ENCODE peak calls at places on chromosomes 5 and 9, in ten cellular contexts. H, Q, F, M, N, X, L, G, U and E are unnamed samples.

GRCh38 chr9:122374885-122375420 is 4.1 kb downstream of the PTGS1 start:
- DNase-seq in G (no peak), Q (peak), N (peak), U (no peak), M (no peak), H (peak), F (peak), X (peak), L (no peak), E (peak)

GRCh38 chr9:78298046-78298511 is 1.2 kb downstream of the PSAT1 start:
- DNase-seq in G (no peak), F (no peak), N (no peak), X (no peak), U (no peak), M (no peak), L (peak), Q (no peak), H (no peak), E (peak)

GRCh38 chr5:50699737-50700136 is 33.3 kb downstream of the PARP8 start:
- DNase-seq in F (no peak), G (no peak), M (no peak), H (no peak), Q (peak), L (no peak), X (no peak), N (no peak), U (no peak), E (no peak)

GRCh38 chr9:6997330-6997729 is 239.6 kb downstream of the KDM4C start:
- DNase-seq in N (no peak), X (no peak), M (no peak), F (no peak), Q (peak), U (no peak), G (no peak), L (no peak), H (no peak), E (no peak)

GRCh38 chr5:122078116-122078865 is at the start of gene LOX:
- DNase-seq in H (peak), F (peak), M (no peak), Q (peak), U (no peak), G (no peak), L (peak), N (peak), X (peak), E (peak)

GRCh38 chr5:107572800-107573368 is 97.9 kb downstream of the EFNA5 start:
- DNase-seq in X (peak), G (no peak), N (no peak), Q (no peak), U (no peak), M (no peak), F (no peak), L (no peak), H (no peak), E (no peak)

GRCh38 chr9:93680445-93681315 is 104.3 kb downstream of the PHF2 start:
- DNase-seq in Q (no peak), G (no peak), X (no peak), M (peak), L (no peak), N (no peak), U (no peak), H (peak), F (peak), E (peak)

GRCh38 chr9:1274334-1274733 is 224.2 kb downstream of the DMRT2 start:
- DNase-seq in N (no peak), U (no peak), L (no peak), F (no peak), G (no peak), X (no peak), H (no peak), M (no peak), Q (no peak), E (no peak)

GRCh38 chr5:157253547-157253946 is 12.4 kb upstream of the CYFIP2 start:
- DNase-seq in M (no peak), H (no peak), L (peak), X (peak), G (no peak), Q (peak), U (peak), F (no peak), N (peak), E (no peak)

GRCh38 chr9:87516222-87516930 is 18.7 kb downstream of the DAPK1 start:
- DNase-seq in U (no peak), Q (no peak), N (no peak), H (peak), G (no peak), M (no peak), F (peak), L (no peak), X (peak), E (peak)

GRCh38 chr5:107154598-107154997 is 516.1 kb downstream of the EFNA5 start:
- DNase-seq in M (no peak), Q (no peak), G (no peak), L (no peak), H (no peak), F (no peak), U (no peak), X (no peak), N (no peak), E (no peak)

GRCh38 chr9:96383165-96383939 is at the start of gene SLC35D2:
- DNase-seq in Q (peak), G (no peak), X (peak), N (peak), M (no peak), H (peak), F (peak), U (no peak), L (peak), E (no peak)

GRCh38 chr9:79104951-79105350 is 466.8 kb upstream of the TLE4 start:
- DNase-seq in G (no peak), N (no peak), M (no peak), L (no peak), H (no peak), Q (no peak), X (no peak), U (no peak), F (no peak), E (no peak)

GRCh38 chr5:180847053-180847452 is 14.0 kb downstream of the ZFP62 start:
- DNase-seq in Q (no peak), U (no peak), N (no peak), M (no peak), L (no peak), H (no peak), F (no peak), G (no peak), X (no peak), E (no peak)

GRCh38 chr5:39998518-39998917 is 573.7 kb upstream of the DAB2 start:
- DNase-seq in L (no peak), G (no peak), F (no peak), M (no peak), N (peak), H (no peak), U (no peak), Q (no peak), X (no peak), E (no peak)

GRCh38 chr5:90477073-90477472 is 2.4 kb downstream of the POLR3G start:
- DNase-seq in F (no peak), U (no peak), X (no peak), N (peak), L (no peak), M (no peak), H (no peak), G (no peak), Q (no peak), E (no peak)

GRCh38 chr9:91896513-91897121 is 53.4 kb downstream of the ROR2 start:
- DNase-seq in Q (peak), L (no peak), U (no peak), F (peak), M (no peak), N (peak), X (peak), H (no peak), G (no peak), E (no peak)

GRCh38 chr5:168931638-168932345 is 352.6 kb upstream of the PANK3 start:
- DNase-seq in X (peak), M (no peak), H (peak), U (no peak), L (no peak), G (no peak), N (no peak), Q (no peak), F (no peak), E (peak)

GRCh38 chr5:78320461-78320860 is 26.0 kb upstream of the AP3B1 start:
- DNase-seq in Q (peak), G (no peak), H (no peak), X (peak), N (peak), F (no peak), L (peak), U (peak), M (no peak), E (no peak)

GRCh38 chr5:33588654-33589372 is 148.0 kb downstream of the TARS1 start:
- DNase-seq in M (peak), N (no peak), H (no peak), F (no peak), Q (no peak), U (peak), X (no peak), G (no peak), L (peak), E (no peak)

GRCh38 chr5:75053286-75054109 is 1.1 kb upstream of the GCNT4 start:
- DNase-seq in H (peak), U (no peak), X (peak), M (peak), N (peak), F (peak), G (peak), L (peak), Q (peak), E (peak)

GRCh38 chr9:131621551-131622321 is 76.4 kb downstream of the PRRT1B start:
- DNase-seq in H (no peak), F (no peak), G (no peak), Q (no peak), L (no peak), M (no peak), U (no peak), X (no peak), N (no peak), E (no peak)

GRCh38 chr5:3518576-3518975 is 77.1 kb upstream of the IRX1 start:
- DNase-seq in L (no peak), M (no peak), N (no peak), F (no peak), U (no peak), G (no peak), Q (no peak), H (no peak), X (no peak), E (no peak)

GRCh38 chr9:127444921-127445850 is 6.0 kb downstream of the RPL12 start:
- DNase-seq in H (no peak), U (no peak), F (no peak), X (peak), L (peak), Q (peak), M (no peak), G (no peak), N (peak), E (no peak)

GRCh38 chr9:76887003-76887821 is 18.7 kb downstream of the PRUNE2 start:
- DNase-seq in L (no peak), N (peak), X (no peak), F (no peak), U (no peak), H (no peak), M (no peak), Q (no peak), G (no peak), E (no peak)

GRCh38 chr5:68460147-68460760 is 244.7 kb downstream of the PIK3R1 start:
- DNase-seq in U (peak), X (peak), H (peak), G (no peak), N (peak), L (peak), M (peak), F (no peak), Q (peak), E (no peak)

GRCh38 chr9:38276751-38277439 is 115.6 kb upstream of the ALDH1B1 start:
- DNase-seq in N (no peak), U (no peak), Q (no peak), H (no peak), M (no peak), L (no peak), F (no peak), G (no peak), X (no peak), E (peak)

GRCh38 chr5:177600458-177601018 is 606 bp downstream of the B4GALT7 start:
- DNase-seq in H (no peak), L (peak), F (no peak), M (no peak), X (peak), Q (peak), U (no peak), N (peak), G (no peak), E (no peak)

GRCh38 chr9:73548201-73548600 is 396.5 kb downstream of the ANXA1 start:
- DNase-seq in Q (no peak), L (no peak), X (no peak), H (no peak), M (no peak), N (peak), U (no peak), G (no peak), F (no peak), E (no peak)

GRCh38 chr9:134131471-134132207 is 4.2 kb upstream of the WDR5 start:
- DNase-seq in Q (no peak), U (no peak), G (no peak), H (no peak), X (no peak), M (no peak), F (no peak), N (no peak), L (no peak), E (no peak)

GRCh38 chr9:35827486-35827885 is 1.0 kb downstream of the FAM221B start:
- DNase-seq in Q (peak), G (no peak), X (peak), U (no peak), L (peak), N (peak), F (no peak), H (no peak), M (no peak), E (no peak)

GRCh38 chr5:133214153-133214820 is 162.5 kb downstream of the HSPA4 start:
- DNase-seq in N (no peak), Q (no peak), U (no peak), H (no peak), X (peak), G (no peak), F (no peak), M (no peak), L (no peak), E (no peak)

GRCh38 chr9:127862075-127863011 is 7.9 kb upstream of the ENG start:
- DNase-seq in Q (no peak), U (no peak), N (no peak), G (peak), H (peak), M (peak), L (no peak), X (no peak), F (peak), E (peak)

GRCh38 chr5:175386526-175386925 is 57.5 kb downstream of the DRD1 start:
- DNase-seq in G (no peak), X (no peak), Q (no peak), U (no peak), N (no peak), F (no peak), M (no peak), H (no peak), L (no peak), E (no peak)

GRCh38 chr5:180085837-180086236 is 14.3 kb upstream of the RNF130 start:
- DNase-seq in X (no peak), M (peak), H (no peak), L (no peak), Q (no peak), F (no peak), N (no peak), U (no peak), G (no peak), E (peak)

GRCh38 chr9:2053883-2054845 is 39.0 kb downstream of the SMARCA2 start:
- DNase-seq in X (peak), G (peak), N (peak), U (no peak), H (peak), M (peak), Q (peak), F (peak), L (no peak), E (no peak)

GRCh38 chr9:73077625-73078030 is 74.0 kb upstream of the ANXA1 start:
- DNase-seq in F (no peak), G (no peak), Q (no peak), M (no peak), L (no peak), X (no peak), U (no peak), N (no peak), H (no peak), E (no peak)

DNA sequence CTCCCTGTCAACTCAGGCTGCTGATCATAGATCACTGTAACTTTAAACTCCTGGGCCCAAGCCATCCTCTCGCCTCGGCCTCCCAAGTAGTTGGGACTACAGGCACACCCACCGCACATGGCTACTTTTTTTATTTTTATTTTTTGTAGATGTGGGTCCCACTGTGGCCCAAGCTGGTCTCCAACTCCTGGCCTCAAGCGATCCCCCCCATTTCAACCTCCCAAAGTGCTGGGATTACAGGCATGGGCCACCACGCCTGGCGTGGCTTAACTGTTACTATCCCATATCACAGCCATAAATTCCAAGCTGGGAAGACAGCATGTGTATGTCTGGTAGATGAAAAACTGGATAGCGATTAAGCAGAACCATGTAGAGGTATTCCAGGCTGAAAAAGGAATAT is 1.0 kb downstream of the HDAC3 start:
- DNase-seq in X (no peak), N (no peak), G (no peak), H (no peak), F (no peak), Q (no peak), M (no peak), L (no peak), U (no peak), E (no peak)
- H3K4me3 ChIP-seq in X (peak), N (peak), G (peak), H (no peak), F (no peak), Q (peak), M (peak), L (peak), U (peak), E (peak)

DNA sequence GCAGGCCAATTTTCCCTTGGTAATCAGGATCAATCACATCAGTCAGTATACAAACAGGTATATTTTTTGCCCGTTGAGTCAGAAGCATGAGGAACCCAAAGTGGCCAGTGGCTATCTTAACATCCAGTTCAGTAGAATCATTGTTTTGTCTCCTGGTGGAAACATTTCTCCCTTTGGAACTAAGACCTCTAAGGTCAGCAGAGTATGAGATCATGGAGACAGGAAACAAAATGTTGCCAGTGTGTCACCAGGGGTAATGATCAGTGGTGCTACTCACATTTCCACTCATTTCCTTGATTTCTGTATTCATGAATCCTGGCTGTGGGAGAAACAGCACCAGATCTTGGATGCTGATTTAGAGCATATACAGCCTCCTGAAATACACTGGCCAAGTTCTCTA is 553.0 kb downstream of the CSNK1G3 start:
- DNase-seq in X (no peak), Q (peak), F (no peak), L (peak), G (no peak), H (no peak), N (no peak), U (no peak), M (no peak), E (no peak)
- H3K4me3 ChIP-seq in X (no peak), Q (no peak), F (no peak), L (no peak), G (no peak), H (no peak), N (no peak), U (no peak), M (no peak), E (no peak)

GRCh38 chr5:58138791-58139190 is 321.1 kb downstream of the PLK2 start:
- DNase-seq in U (no peak), M (no peak), L (no peak), G (no peak), H (no peak), X (no peak), Q (no peak), F (no peak), N (no peak), E (no peak)

GRCh38 chr5:58136416-58136815 is 323.5 kb downstream of the PLK2 start:
- DNase-seq in M (no peak), X (no peak), G (no peak), F (no peak), L (no peak), Q (no peak), N (no peak), U (no peak), H (no peak), E (no peak)

GRCh38 chr5:58135571-58136335 is 324.1 kb downstream of the PLK2 start:
- DNase-seq in U (no peak), L (peak), X (peak), G (no peak), N (peak), Q (peak), M (no peak), H (no peak), F (no peak), E (no peak)

GRCh38 chr5:58133631-58134296 is 326.1 kb downstream of the PLK2 start:
- DNase-seq in X (peak), H (no peak), G (no peak), M (no peak), N (peak), L (peak), U (no peak), F (no peak), Q (peak), E (no peak)
- H3K4me3 ChIP-seq in X (no peak), H (no peak), G (no peak), M (no peak), N (no peak), L (peak), U (no peak), F (no peak), Q (no peak), E (no peak)

GRCh38 chr5:172414618-172415599 is 39.4 kb downstream of the SH3PXD2B start:
- DNase-seq in H (no peak), U (no peak), X (peak), G (no peak), F (peak), N (peak), Q (no peak), L (peak), M (no peak), E (no peak)
- H3K4me3 ChIP-seq in H (no peak), U (no peak), X (no peak), G (no peak), F (no peak), N (no peak), Q (no peak), L (no peak), M (no peak), E (no peak)

GRCh38 chr9:101030022-101030391 is 1.5 kb downstream of the PLPPR1 start:
- DNase-seq in H (no peak), F (no peak), G (no peak), L (no peak), N (no peak), M (no peak), Q (no peak), U (no peak), X (no peak), E (no peak)
- H3K4me3 ChIP-seq in H (no peak), F (no peak), G (no peak), L (no peak), N (no peak), M (no peak), Q (no peak), U (no peak), X (no peak), E (no peak)

GRCh38 chr9:25861416-25861815 is 183.2 kb upstream of the TUSC1 start:
- DNase-seq in N (no peak), X (peak), H (no peak), L (no peak), U (no peak), Q (no peak), F (no peak), M (no peak), G (no peak), E (no peak)
- H3K4me3 ChIP-seq in N (no peak), X (no peak), H (no peak), L (no peak), U (no peak), Q (no peak), F (no peak), M (no peak), G (no peak), E (no peak)